ENCODE peak calls at places on chromosomes 16 and 17, in six cellular contexts. D, C, W, Y, E and G are unnamed samples.

GRCh38 chr17:40559016-40559853 is 6.0 kb downstream of the CCR7 start:
- DNase-seq in C (no peak), E (no peak), D (no peak), W (no peak), Y (no peak), G (peak; percentile 10)

GRCh38 chr16:592518-593306 is 2.8 kb downstream of the RAB40C start:
- DNase-seq in E (no peak), D (no peak), Y (no peak), W (peak; percentile 51), C (no peak), G (no peak)

GRCh38 chr16:57485916-57486857 is at the start of gene DOK4:
- DNase-seq in D (no peak), C (peak; percentile 97), Y (no peak), E (no peak), W (no peak), G (peak; percentile 80)

GRCh38 chr17:14427914-14428639 is 127.2 kb downstream of the HS3ST3B1 start:
- DNase-seq in W (no peak), E (peak; percentile 3), C (no peak), Y (no peak), D (no peak), G (no peak)

GRCh38 chr17:81403040-81403467 is 7.8 kb downstream of the BAHCC1 start:
- DNase-seq in E (no peak), D (no peak), W (no peak), C (no peak), Y (no peak), G (peak; percentile 42)

GRCh38 chr16:60852635-60853034 is 1183.6 kb downstream of the CDH8 start:
- DNase-seq in E (no peak), C (no peak), W (no peak), Y (no peak), D (no peak), G (no peak)

GRCh38 chr16:16045311-16045710 is 95.9 kb downstream of the ABCC1 start:
- DNase-seq in W (no peak), C (no peak), Y (no peak), D (no peak), E (no peak), G (no peak)

GRCh38 chr17:41785876-41786226 is 660 bp downstream of the JUP start:
- DNase-seq in W (no peak), E (no peak), Y (no peak), D (no peak), C (peak; percentile 67), G (peak; percentile 63)

GRCh38 chr16:80900593-80900954 is 96.2 kb upstream of the CDYL2 start:
- DNase-seq in W (no peak), E (no peak), D (no peak), Y (no peak), C (no peak), G (no peak)

GRCh38 chr17:73282629-73283028 is 20.9 kb upstream of the CPSF4L start:
- DNase-seq in E (no peak), C (no peak), D (no peak), Y (no peak), W (no peak), G (no peak)

GRCh38 chr16:89615596-89616090 is 2.2 kb downstream of the DPEP1 start:
- DNase-seq in D (no peak), C (peak; percentile 62), E (no peak), Y (no peak), W (no peak), G (peak; percentile 79)

GRCh38 chr16:15961060-15961511 is 11.7 kb downstream of the ABCC1 start:
- DNase-seq in C (no peak), Y (no peak), E (peak; percentile 90), W (no peak), D (no peak), G (no peak)

GRCh38 chr16:7456221-7456620 is 123.6 kb downstream of the RBFOX1 start:
- DNase-seq in Y (no peak), D (no peak), C (no peak), W (no peak), E (no peak), G (no peak)

GRCh38 chr17:56774650-56775049 is 59.1 kb downstream of the C17orf67 start:
- DNase-seq in E (no peak), C (no peak), Y (no peak), D (no peak), W (no peak), G (no peak)

GRCh38 chr17:9200197-9200662 is 178.9 kb downstream of the NTN1 start:
- DNase-seq in C (no peak), E (no peak), D (no peak), Y (no peak), W (no peak), G (no peak)

GRCh38 chr16:79931721-79932120 is 331.2 kb upstream of the MAF start:
- DNase-seq in C (no peak), E (no peak), D (no peak), W (no peak), Y (no peak), G (no peak)

GRCh38 chr17:38911081-38911730 is 14.2 kb upstream of the LASP1NB start:
- DNase-seq in D (no peak), Y (no peak), W (no peak), E (no peak), C (no peak), G (no peak)

GRCh38 chr17:73691321-73691766 is 47.1 kb upstream of the SDK2 start:
- DNase-seq in D (no peak), Y (no peak), E (no peak), W (no peak), C (no peak), G (no peak)

GRCh38 chr17:47077576-47077975 is 98.5 kb upstream of the RPRML start:
- DNase-seq in D (no peak), W (no peak), Y (no peak), C (no peak), E (no peak), G (no peak)

GRCh38 chr16:49743206-49743470 is 112.8 kb downstream of the ZNF423 start:
- DNase-seq in E (no peak), Y (no peak), W (no peak), C (no peak), D (no peak), G (no peak)

GRCh38 chr16:49747654-49748053 is 108.3 kb downstream of the ZNF423 start:
- DNase-seq in W (no peak), D (no peak), C (no peak), Y (no peak), E (no peak), G (no peak)

GRCh38 chr16:49745434-49745833 is 110.5 kb downstream of the ZNF423 start:
- DNase-seq in Y (no peak), W (no peak), E (no peak), D (no peak), C (no peak), G (no peak)

GRCh38 chr16:49742428-49743205 is 113.3 kb downstream of the ZNF423 start:
- DNase-seq in W (no peak), Y (no peak), C (no peak), E (no peak), D (no peak), G (no peak)

DNA sequence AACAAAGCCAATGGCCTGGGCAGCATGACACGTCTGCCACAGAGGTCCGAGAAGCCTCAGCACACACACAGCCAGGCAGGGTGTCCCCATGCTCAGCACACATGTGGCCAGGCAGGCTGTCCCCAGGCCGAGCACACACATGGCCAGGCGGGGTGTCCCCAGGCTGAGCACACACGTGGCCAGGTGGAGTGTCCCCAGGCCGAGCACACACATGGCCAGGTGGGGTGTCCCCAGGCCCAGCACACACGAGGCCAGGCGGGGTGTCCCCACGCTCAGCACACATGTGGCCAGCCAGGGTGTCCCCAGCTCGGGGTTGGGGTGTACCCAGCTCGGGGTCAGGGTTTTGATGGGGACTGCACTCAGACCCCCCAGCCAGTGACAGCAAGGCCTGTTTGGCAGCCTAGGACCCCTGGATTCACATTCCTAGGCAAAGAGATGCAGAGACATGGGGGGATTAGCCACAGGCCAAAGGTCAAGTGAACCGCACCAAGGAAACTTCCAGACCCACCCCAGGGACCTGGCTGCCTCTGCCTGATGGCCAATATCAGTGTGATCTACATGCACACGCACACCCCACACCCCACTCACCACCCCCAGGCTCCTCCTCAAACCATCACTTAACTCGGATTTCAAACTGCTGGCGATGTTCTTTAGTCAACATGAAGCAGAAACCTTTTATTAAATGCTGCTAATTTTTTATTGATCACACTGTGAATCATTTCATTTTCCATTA is 111.5 kb downstream of the ZNF423 start:
- DNase-seq in C (no peak), Y (no peak), W (no peak), E (no peak), D (no peak), G (no peak)
- TF ChIP-seq ATF3 in C (no peak), Y (no peak), W (no peak), E (no peak), D (no peak), G (no peak)

GRCh38 chr16:88339926-88340754 is 42.6 kb upstream of the ZNF469 start:
- DNase-seq in W (no peak), D (no peak), C (no peak), E (no peak), Y (no peak), G (no peak)
- TF ChIP-seq MAX in W (no peak), D (no peak), C (no peak), E (no peak), Y (no peak), G (no peak)

GRCh38 chr16:11572301-11572995 is 14.3 kb downstream of the LITAF start:
- DNase-seq in E (no peak), Y (no peak), D (no peak), W (no peak), C (no peak), G (no peak)

GRCh38 chr16:11575223-11575589 is 11.5 kb downstream of the LITAF start:
- DNase-seq in Y (no peak), D (no peak), W (no peak), E (no peak), C (no peak), G (no peak)

GRCh38 chr16:11570258-11570657 is 16.5 kb downstream of the LITAF start:
- DNase-seq in Y (no peak), D (no peak), C (no peak), E (no peak), W (no peak), G (no peak)

GRCh38 chr16:11570796-11571195 is 15.9 kb downstream of the LITAF start:
- DNase-seq in E (no peak), W (no peak), Y (no peak), C (no peak), D (no peak), G (no peak)

DNA sequence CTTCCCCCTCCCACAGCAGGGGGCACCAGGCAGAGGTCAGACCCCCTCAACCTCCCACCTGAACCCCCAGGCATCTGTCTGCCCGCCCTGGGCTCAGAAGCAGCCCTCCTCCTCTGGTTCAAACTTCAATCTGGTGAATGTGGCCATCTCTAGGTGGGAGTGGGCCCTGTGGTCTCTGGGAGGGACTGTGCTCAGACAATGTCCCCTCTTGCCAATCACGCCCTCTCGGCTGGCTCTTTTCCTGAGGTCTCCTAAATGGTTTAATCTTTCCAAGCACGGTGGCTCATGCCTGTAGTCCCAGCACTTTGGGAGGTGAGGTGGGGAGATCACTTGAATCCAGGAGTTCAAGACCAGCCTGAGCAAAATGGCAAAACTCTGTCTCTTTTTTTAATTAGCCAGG is 15.2 kb downstream of the LITAF start:
- DNase-seq in C (no peak), Y (no peak), E (no peak), W (no peak), D (no peak), G (no peak)
- TF ChIP-seq ATF3 in C (no peak), Y (no peak), E (no peak), W (no peak), D (no peak), G (no peak)

DNA sequence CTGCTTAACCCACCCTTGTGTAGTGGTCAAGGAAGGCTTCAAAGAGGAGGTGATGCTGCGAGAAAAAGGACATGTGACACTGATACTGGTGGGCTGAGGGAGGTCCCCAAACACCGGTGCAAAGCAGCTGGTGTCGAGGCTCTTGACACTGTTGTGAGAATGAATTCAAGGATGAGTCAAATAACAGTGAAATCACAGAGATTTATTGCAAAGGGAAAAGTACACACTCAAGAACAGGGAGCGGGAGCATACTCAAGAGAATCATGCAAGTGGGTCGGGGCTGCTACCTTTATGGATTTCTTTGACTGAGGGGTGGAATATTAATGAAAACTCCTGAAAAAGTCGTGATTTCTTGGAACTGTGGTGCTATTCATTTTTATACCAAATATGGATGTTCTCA is 31.1 kb downstream of the TMEM132E start:
- DNase-seq in E (no peak), W (no peak), Y (no peak), D (no peak), C (no peak), G (no peak)
- TF ChIP-seq MAX in E (no peak), W (no peak), Y (no peak), D (no peak), C (no peak), G (no peak)